ENCODE peak calls at places on chromosomes 3 and 15, in eight cellular contexts. I, L, A, X, N, W, M and J are unnamed samples.

GRCh38 chr3:5784656-5785055 is 597.1 kb downstream of the EDEM1 start:
- DNase-seq in I (no peak), L (no peak), A (no peak), X (no peak), N (no peak), W (no peak), M (no peak), J (no peak)

GRCh38 chr3:65348596-65348995 is 660.8 kb upstream of the ADAMTS9 start:
- DNase-seq in I (no peak), L (peak), A (no peak), X (no peak), N (no peak), W (no peak), M (no peak), J (no peak)

GRCh38 chr3:169923189-169923588 is 11.8 kb downstream of the SAMD7 start:
- DNase-seq in I (no peak), L (peak), A (peak), X (no peak), N (peak), W (no peak), M (no peak), J (no peak)

GRCh38 chr3:104604326-104605010 is 762.2 kb upstream of the ALCAM start:
- DNase-seq in I (no peak), L (peak), A (peak), X (no peak), N (no peak), W (no peak), M (peak), J (no peak)

GRCh38 chr15:39736646-39737550 is 45.7 kb downstream of the FSIP1 start:
- DNase-seq in I (no peak), L (no peak), A (peak), X (no peak), N (no peak), W (no peak), M (no peak), J (no peak)

GRCh38 chr3:122316368-122316767 is 8.7 kb upstream of the CSTA start:
- DNase-seq in I (no peak), L (no peak), A (no peak), X (no peak), N (no peak), W (no peak), M (no peak), J (no peak)

GRCh38 chr3:27422617-27423016 is 53.4 kb upstream of the NEK10 start:
- DNase-seq in I (no peak), L (no peak), A (no peak), X (no peak), N (no peak), W (no peak), M (no peak), J (no peak)

GRCh38 chr15:57384816-57385215 is 8.5 kb downstream of the CGNL1 start:
- DNase-seq in I (no peak), L (no peak), A (no peak), X (no peak), N (no peak), W (no peak), M (no peak), J (no peak)

GRCh38 chr3:183513046-183513706 is 42.3 kb downstream of the KLHL6 start:
- DNase-seq in I (no peak), L (no peak), A (no peak), X (peak), N (no peak), W (no peak), M (no peak), J (no peak)

GRCh38 chr15:45710657-45711056 is 75.8 kb downstream of the SQOR start:
- DNase-seq in I (no peak), L (no peak), A (peak), X (no peak), N (no peak), W (no peak), M (no peak), J (no peak)

GRCh38 chr3:9915252-9916141 is 1.4 kb upstream of the IL17RC start:
- DNase-seq in I (peak), L (no peak), A (no peak), X (no peak), N (peak), W (peak), M (peak), J (peak)

GRCh38 chr15:84878504-84878903 is 6.0 kb upstream of the SLC28A1 start:
- DNase-seq in I (peak), L (peak), A (peak), X (peak), N (peak), W (peak), M (peak), J (no peak)

GRCh38 chr3:39433642-39434041 is 27.1 kb downstream of the RPSA start:
- DNase-seq in I (no peak), L (no peak), A (no peak), X (no peak), N (no peak), W (no peak), M (no peak), J (no peak)

GRCh38 chr3:93855406-93855805 is 118.3 kb downstream of the PROS1 start:
- DNase-seq in I (no peak), L (no peak), A (no peak), X (no peak), N (no peak), W (no peak), M (no peak), J (no peak)

GRCh38 chr3:188389711-188390346 is 235.9 kb downstream of the LPP start:
- DNase-seq in I (no peak), L (no peak), A (no peak), X (peak), N (peak), W (no peak), M (no peak), J (no peak)

GRCh38 chr15:92069308-92070244 is 216.1 kb downstream of the SLCO3A1 start:
- DNase-seq in I (no peak), L (peak), A (no peak), X (peak), N (peak), W (no peak), M (peak), J (no peak)

GRCh38 chr15:63049747-63050439 is 7.3 kb downstream of the TPM1 start:
- DNase-seq in I (no peak), L (no peak), A (no peak), X (no peak), N (no peak), W (no peak), M (no peak), J (no peak)

GRCh38 chr3:39184081-39184967 is 8.1 kb downstream of the XIRP1 start:
- DNase-seq in I (no peak), L (no peak), A (no peak), X (no peak), N (no peak), W (no peak), M (no peak), J (no peak)

GRCh38 chr3:72099331-72100061 is 314.5 kb upstream of the PROK2 start:
- DNase-seq in I (peak), L (no peak), A (no peak), X (no peak), N (no peak), W (no peak), M (no peak), J (no peak)

GRCh38 chr3:70531063-70531657 is 218.7 kb upstream of the MDFIC2 start:
- DNase-seq in I (no peak), L (peak), A (peak), X (no peak), N (no peak), W (no peak), M (peak), J (no peak)

GRCh38 chr15:43360821-43361220 is 10.0 kb downstream of the ZSCAN29 start:
- DNase-seq in I (no peak), L (no peak), A (no peak), X (no peak), N (no peak), W (no peak), M (no peak), J (no peak)

GRCh38 chr15:58260186-58260910 is 122.2 kb downstream of the AQP9 start:
- DNase-seq in I (peak), L (no peak), A (peak), X (no peak), N (no peak), W (no peak), M (no peak), J (no peak)

GRCh38 chr3:25820816-25821486 is 31.1 kb downstream of the OXSM start:
- DNase-seq in I (no peak), L (no peak), A (no peak), X (no peak), N (no peak), W (no peak), M (no peak), J (no peak)

GRCh38 chr3:49417516-49418120 is 4.7 kb downstream of the AMT start:
- DNase-seq in I (no peak), L (no peak), A (no peak), X (no peak), N (no peak), W (no peak), M (no peak), J (no peak)

GRCh38 chr3:23811919-23812318 is 6.2 kb downstream of the UBE2E1 start:
- DNase-seq in I (no peak), L (no peak), A (no peak), X (no peak), N (no peak), W (peak), M (no peak), J (no peak)

GRCh38 chr15:85407421-85408269 is 27.2 kb downstream of the AKAP13 start:
- DNase-seq in I (no peak), L (peak), A (peak), X (no peak), N (no peak), W (peak), M (peak), J (no peak)

GRCh38 chr3:31567036-31567435 is 34.3 kb downstream of the STT3B start:
- DNase-seq in I (peak), L (no peak), A (no peak), X (no peak), N (no peak), W (no peak), M (peak), J (no peak)

GRCh38 chr3:149080699-149081091 is 5.6 kb downstream of the HLTF start:
- DNase-seq in I (no peak), L (peak), A (no peak), X (no peak), N (no peak), W (no peak), M (no peak), J (no peak)

GRCh38 chr15:77521206-77521605 is 100.5 kb downstream of the HMG20A start:
- DNase-seq in I (no peak), L (no peak), A (no peak), X (no peak), N (no peak), W (no peak), M (no peak), J (no peak)

GRCh38 chr15:88894819-88895767 is at the start of gene HAPLN3:
- DNase-seq in I (peak), L (no peak), A (no peak), X (peak), N (no peak), W (peak), M (no peak), J (no peak)

GRCh38 chr3:187935623-187936156 is 190.4 kb upstream of the BCL6 start:
- DNase-seq in I (no peak), L (no peak), A (no peak), X (no peak), N (no peak), W (peak), M (no peak), J (no peak)

GRCh38 chr3:53495091-53495517 is 693 bp downstream of the CACNA1D start:
- DNase-seq in I (peak), L (no peak), A (peak), X (no peak), N (no peak), W (no peak), M (no peak), J (no peak)

GRCh38 chr3:5295191-5295690 is 107.7 kb downstream of the EDEM1 start:
- DNase-seq in I (no peak), L (no peak), A (no peak), X (no peak), N (no peak), W (no peak), M (no peak), J (no peak)

GRCh38 chr3:169280010-169280585 is 383.4 kb downstream of the MECOM start:
- DNase-seq in I (no peak), L (no peak), A (no peak), X (no peak), N (no peak), W (no peak), M (no peak), J (no peak)

GRCh38 chr15:85329561-85330421 is 50.6 kb upstream of the AKAP13 start:
- DNase-seq in I (no peak), L (peak), A (no peak), X (peak), N (no peak), W (peak), M (no peak), J (no peak)